ENCODE peak calls at places on chromosomes 12 and 14, in ten cellular contexts. C is breast epithelium, W is adrenal gland, F is ovary, L is colonic mucosa, Q is stomach, R is OCI-LY7, Y is fibroblast of lung, D is ascending aorta, N is cardiac muscle cell. S is an unnamed sample.

GRCh38 chr14:102524026-102524450 is 14.5 kb upstream of the ANKRD9 start:
- DNase-seq in C (no peak), W (no peak), F (no peak), L (no peak), Q (no peak), R (no peak), Y (no peak), D (no peak), N (no peak), S (no peak)

GRCh38 chr14:35459779-35460178 is 55.2 kb upstream of the NFKBIA start:
- DNase-seq in C (no peak), W (no peak), F (no peak), L (no peak), Q (no peak), R (no peak), Y (no peak), D (no peak), N (no peak), S (no peak)

GRCh38 chr14:61570188-61570960 is 124.9 kb upstream of the HIF1A start:
- DNase-seq in C (no peak), W (no peak), F (no peak), L (no peak), Q (no peak), R (no peak), Y (no peak), D (peak; percentile 62), N (peak; percentile 56), S (no peak)

GRCh38 chr14:100332797-100333196 is 9.7 kb downstream of the SLC25A47 start:
- DNase-seq in C (no peak), W (no peak), F (no peak), L (no peak), Q (no peak), R (peak; percentile 31), Y (no peak), D (no peak), N (no peak), S (no peak)

GRCh38 chr12:75476076-75476475 is 4.5 kb upstream of the GLIPR1 start:
- DNase-seq in C (no peak), W (no peak), F (no peak), L (no peak), Q (no peak), R (no peak), Y (no peak), D (no peak), N (no peak), S (no peak)

GRCh38 chr12:34291426-34291901 is 269.2 kb downstream of the ALG10 start:
- DNase-seq in C (no peak), W (no peak), F (no peak), L (no peak), Q (no peak), R (no peak), Y (no peak), D (no peak), N (no peak), S (peak; percentile 20)

GRCh38 chr12:2537868-2538541 is 256.8 kb upstream of the FKBP4 start:
- DNase-seq in C (no peak), W (no peak), F (no peak), L (no peak), Q (no peak), R (no peak), Y (no peak), D (no peak), N (no peak), S (no peak)

GRCh38 chr14:53389207-53389606 is 236.1 kb upstream of the DDHD1 start:
- DNase-seq in C (no peak), W (no peak), F (no peak), L (no peak), Q (no peak), R (no peak), Y (no peak), D (no peak), N (no peak), S (no peak)

GRCh38 chr12:49537709-49538601 is 875 bp upstream of the KCNH3 start:
- DNase-seq in C (no peak), W (no peak), F (no peak), L (no peak), Q (peak; percentile 29), R (peak; percentile 32), Y (no peak), D (peak; percentile 63), N (no peak), S (no peak)

GRCh38 chr14:51648296-51648695 is 3.4 kb upstream of the FRMD6 start:
- DNase-seq in C (no peak), W (no peak), F (no peak), L (no peak), Q (no peak), R (no peak), Y (no peak), D (no peak), N (no peak), S (no peak)

GRCh38 chr12:132495165-132495544 is 5.2 kb downstream of the FBRSL1 start:
- DNase-seq in C (no peak), W (no peak), F (no peak), L (no peak), Q (no peak), R (no peak), Y (no peak), D (no peak), N (no peak), S (no peak)

GRCh38 chr12:132492951-132493350 is 3.0 kb downstream of the FBRSL1 start:
- DNase-seq in C (no peak), W (no peak), F (no peak), L (no peak), Q (no peak), R (no peak), Y (no peak), D (no peak), N (no peak), S (no peak)

GRCh38 chr12:132495629-132496207 is 5.8 kb downstream of the FBRSL1 start:
- DNase-seq in C (no peak), W (peak; percentile 72), F (no peak), L (no peak), Q (no peak), R (no peak), Y (no peak), D (no peak), N (no peak), S (no peak)

GRCh38 chr12:132493482-132494178 is 3.7 kb downstream of the FBRSL1 start:
- DNase-seq in C (no peak), W (no peak), F (no peak), L (no peak), Q (no peak), R (no peak), Y (no peak), D (no peak), N (no peak), S (no peak)

GRCh38 chr12:132494294-132495164 is 4.6 kb downstream of the FBRSL1 start:
- DNase-seq in C (peak; percentile 63), W (no peak), F (no peak), L (no peak), Q (peak; percentile 70), R (no peak), Y (no peak), D (no peak), N (no peak), S (no peak)
- H3K4me1 ChIP-seq in C (peaks cover 63% of the 10 kb centered on the region), W (peaks cover 70% of the 10 kb centered on the region), F (peaks cover 44% of the 10 kb centered on the region), L (peaks cover 31% of the 10 kb centered on the region), Q (peaks cover 89% of the 10 kb centered on the region), R (peaks cover 18% of the 10 kb centered on the region), Y (no peaks in the 10 kb centered on the region), D (peaks cover 42% of the 10 kb centered on the region), N (peaks cover 15% of the 10 kb centered on the region), S (peaks cover 40% of the 10 kb centered on the region)

GRCh38 chr14:64736271-64737131 is 32.3 kb downstream of the PLEKHG3 start:
- DNase-seq in C (no peak), W (no peak), F (no peak), L (peak; percentile 85), Q (peak; percentile 79), R (no peak), Y (no peak), D (no peak), N (no peak), S (peak; percentile 76)
- TF ChIP-seq CTCF in C (no peak), W (no peak), F (no peak), L (no peak), Q (no peak), R (no peak), Y (no peak), D (no peak), N (no peak), S (no peak)

GRCh38 chr14:104101651-104102281 is 16.3 kb downstream of the ASPG start:
- DNase-seq in C (peak; percentile 43), W (no peak), F (no peak), L (no peak), Q (no peak), R (no peak), Y (no peak), D (no peak), N (no peak), S (peak; percentile 38)

GRCh38 chr14:104098272-104099095 is 13.0 kb downstream of the ASPG start:
- DNase-seq in C (no peak), W (no peak), F (no peak), L (no peak), Q (no peak), R (no peak), Y (no peak), D (no peak), N (no peak), S (peak; percentile 40)

GRCh38 chr14:104099096-104100041 is 13.9 kb downstream of the ASPG start:
- DNase-seq in C (peak; percentile 42), W (no peak), F (no peak), L (no peak), Q (no peak), R (no peak), Y (no peak), D (no peak), N (no peak), S (peak; percentile 45)

GRCh38 chr14:104101086-104101621 is 15.7 kb downstream of the ASPG start:
- DNase-seq in C (peak; percentile 41), W (no peak), F (no peak), L (peak; percentile 72), Q (peak; percentile 67), R (no peak), Y (no peak), D (no peak), N (no peak), S (peak; percentile 71)

GRCh38 chr14:104100171-104101085 is 14.9 kb downstream of the ASPG start:
- DNase-seq in C (peak; percentile 51), W (no peak), F (no peak), L (no peak), Q (no peak), R (no peak), Y (no peak), D (no peak), N (no peak), S (peak; percentile 56)
- H3K4me3 ChIP-seq in C (no peak overlapping the region), W (no peak overlapping the region), F (no peak overlapping the region), L (no peak overlapping the region), Q (no peak overlapping the region), R (no peak overlapping the region), Y (no peak overlapping the region), D (no peak overlapping the region), N (no peak overlapping the region), S (no peak overlapping the region)

DNA sequence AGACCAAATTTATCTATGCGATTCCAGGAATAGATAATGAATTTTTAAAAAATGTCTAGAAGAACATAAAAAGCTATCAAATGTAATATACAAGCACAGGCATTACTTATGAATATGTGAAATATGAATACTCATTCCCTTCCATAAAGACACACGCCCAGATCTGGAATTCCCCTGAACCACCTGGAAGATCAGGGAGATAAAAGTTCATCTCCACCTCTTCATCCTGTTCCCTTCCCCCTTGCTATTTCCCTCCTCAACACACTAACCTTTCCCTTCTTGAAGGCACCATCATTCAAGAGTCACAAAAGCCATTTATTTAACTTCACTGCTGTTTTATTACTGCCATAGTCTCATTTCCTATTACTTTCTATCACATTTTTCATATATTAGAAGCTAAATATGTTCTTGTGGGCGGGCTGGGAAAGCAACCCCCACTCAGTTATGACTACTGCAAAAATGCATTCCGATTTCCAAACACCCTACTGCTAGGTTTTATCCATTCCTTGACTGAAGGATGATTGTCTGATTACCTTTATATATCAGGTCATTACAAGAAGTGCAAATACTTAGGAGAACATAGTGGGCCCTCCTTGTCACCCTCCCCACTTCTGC is 16.1 kb downstream of the FGD6 start:
- DNase-seq in C (no peak), W (no peak), F (no peak), L (peak; percentile 67), Q (no peak), R (no peak), Y (no peak), D (no peak), N (peak; percentile 68), S (peak; percentile 67)
- H3K4me1 ChIP-seq in C (peaks cover 6% of the 10 kb centered on the region), W (peaks cover 58% of the 10 kb centered on the region), F (peaks cover 21% of the 10 kb centered on the region), L (no peaks in the 10 kb centered on the region), Q (peaks cover 52% of the 10 kb centered on the region), R (peaks cover 86% of the 10 kb centered on the region), Y (peaks cover 22% of the 10 kb centered on the region), D (peaks cover 37% of the 10 kb centered on the region), N (peaks cover 54% of the 10 kb centered on the region), S (peaks cover 20% of the 10 kb centered on the region)

S was measured in mucosa of descending colon.